ENCODE peak calls at places on chromosomes 7 and 10, in nine cellular contexts. C, E, P, Y, J, X, A, N and F are unnamed samples.

GRCh38 chr7:77216233-77216632 is 16.6 kb upstream of the FGL2 start:
- DNase-seq in C (no peak), E (no peak), P (no peak), Y (no peak), J (no peak), X (no peak), A (no peak), N (no peak), F (no peak)

GRCh38 chr10:111578076-111578475 is 501.2 kb downstream of the ADRA2A start:
- DNase-seq in C (no peak), E (no peak), P (no peak), Y (no peak), J (no peak), X (no peak), A (no peak), N (no peak), F (no peak)

GRCh38 chr7:78398081-78398480 is 599.5 kb downstream of the PHTF2 start:
- DNase-seq in C (no peak), E (no peak), P (no peak), Y (no peak), J (no peak), X (no peak), A (no peak), N (no peak), F (no peak)

GRCh38 chr10:89699581-89700064 is 1.8 kb upstream of the KIF20B start:
- DNase-seq in C (no peak), E (no peak), P (no peak), Y (no peak), J (no peak), X (no peak), A (no peak), N (no peak), F (no peak)

GRCh38 chr10:85548038-85548437 is 818.6 kb downstream of the GRID1 start:
- DNase-seq in C (peak; percentile 10), E (no peak), P (peak; percentile 32), Y (no peak), J (peak; percentile 32), X (peak; percentile 9), A (peak; percentile 35), N (no peak), F (no peak)

GRCh38 chr7:137337902-137338301 is 5.6 kb downstream of the PTN start:
- DNase-seq in C (peak; percentile 85), E (no peak), P (no peak), Y (no peak), J (no peak), X (no peak), A (no peak), N (no peak), F (no peak)

GRCh38 chr7:42237891-42238531 is 1.0 kb upstream of the GLI3 start:
- DNase-seq in C (peak; percentile 85), E (no peak), P (peak; percentile 53), Y (no peak), J (peak; percentile 49), X (peak; percentile 65), A (peak; percentile 81), N (peak; percentile 95), F (peak; percentile 89)

GRCh38 chr7:157977717-157978470 is 609.7 kb downstream of the PTPRN2 start:
- DNase-seq in C (no peak), E (peak; percentile 58), P (no peak), Y (no peak), J (no peak), X (no peak), A (no peak), N (no peak), F (no peak)

GRCh38 chr10:29499993-29500537 is 134.7 kb downstream of the SVIL start:
- DNase-seq in C (no peak), E (no peak), P (no peak), Y (no peak), J (no peak), X (no peak), A (no peak), N (no peak), F (no peak)

GRCh38 chr7:47403341-47403866 is 178.5 kb downstream of the TNS3 start:
- DNase-seq in C (no peak), E (no peak), P (no peak), Y (no peak), J (no peak), X (no peak), A (no peak), N (peak; percentile 24), F (no peak)

GRCh38 chr10:58545427-58545826 is 32.8 kb downstream of the BICC1 start:
- DNase-seq in C (no peak), E (no peak), P (no peak), Y (no peak), J (no peak), X (no peak), A (no peak), N (no peak), F (no peak)

GRCh38 chr10:102267748-102268147 is 22.4 kb downstream of the GBF1 start:
- DNase-seq in C (no peak), E (no peak), P (no peak), Y (no peak), J (no peak), X (no peak), A (no peak), N (no peak), F (no peak)

GRCh38 chr7:151174246-151175046 is 7.0 kb upstream of the GBX1 start:
- DNase-seq in C (peak; percentile 83), E (peak; percentile 75), P (no peak), Y (no peak), J (no peak), X (peak; percentile 36), A (no peak), N (no peak), F (no peak)

GRCh38 chr10:43199684-43200537 is 61.7 kb downstream of the CSGALNACT2 start:
- DNase-seq in C (no peak), E (peak; percentile 73), P (no peak), Y (no peak), J (no peak), X (no peak), A (peak; percentile 13), N (peak; percentile 50), F (no peak)

GRCh38 chr7:50632561-50633413 is 67.6 kb upstream of the DDC start:
- DNase-seq in C (peak; percentile 91), E (no peak), P (no peak), Y (peak; percentile 21), J (peak; percentile 59), X (peak; percentile 71), A (no peak), N (no peak), F (no peak)

GRCh38 chr10:68871105-68871711 is 29.9 kb upstream of the DDX50 start:
- DNase-seq in C (peak; percentile 65), E (no peak), P (no peak), Y (no peak), J (no peak), X (no peak), A (no peak), N (no peak), F (no peak)

GRCh38 chr10:83991986-83992753 is 147.1 kb upstream of the GHITM start:
- DNase-seq in C (peak; percentile 91), E (no peak), P (no peak), Y (peak; percentile 17), J (peak; percentile 26), X (peak; percentile 30), A (no peak), N (no peak), F (no peak)

GRCh38 chr7:139490130-139490529 is 6.7 kb upstream of the KLRG2 start:
- DNase-seq in C (no peak), E (no peak), P (peak; percentile 58), Y (no peak), J (peak; percentile 13), X (no peak), A (peak; percentile 71), N (no peak), F (no peak)

GRCh38 chr7:37079420-37079819 is 355.1 kb upstream of the AOAH start:
- DNase-seq in C (no peak), E (no peak), P (no peak), Y (no peak), J (no peak), X (no peak), A (no peak), N (no peak), F (no peak)

GRCh38 chr7:37071124-37071523 is 346.8 kb upstream of the AOAH start:
- DNase-seq in C (no peak), E (no peak), P (no peak), Y (no peak), J (no peak), X (no peak), A (no peak), N (no peak), F (no peak)

GRCh38 chr7:37081436-37081835 is 357.1 kb upstream of the AOAH start:
- DNase-seq in C (no peak), E (no peak), P (no peak), Y (no peak), J (peak; percentile 41), X (peak; percentile 54), A (no peak), N (no peak), F (no peak)

GRCh38 chr7:37074370-37074769 is 350.1 kb upstream of the AOAH start:
- DNase-seq in C (no peak), E (no peak), P (no peak), Y (no peak), J (no peak), X (no peak), A (no peak), N (no peak), F (no peak)

GRCh38 chr7:37076668-37077067 is 352.4 kb upstream of the AOAH start:
- DNase-seq in C (no peak), E (no peak), P (no peak), Y (no peak), J (no peak), X (no peak), A (no peak), N (no peak), F (no peak)
- TF ChIP-seq POLR2AphosphoS5 in C (no peak), E (no peak), P (no peak), Y (no peak), J (no peak), X (no peak), A (no peak), N (no peak), F (no peak)

GRCh38 chr7:40986351-40986873 is 716.5 kb downstream of the INHBA start:
- DNase-seq in C (no peak), E (no peak), P (no peak), Y (no peak), J (no peak), X (no peak), A (no peak), N (no peak), F (no peak)
- H3K4me3 ChIP-seq in C (no peak overlapping the region), E (no peak overlapping the region), P (no peak overlapping the region), Y (no peak overlapping the region), J (no peak overlapping the region), X (no peak overlapping the region), A (no peak overlapping the region), N (no peak overlapping the region), F (no peak overlapping the region)

GRCh38 chr7:107128748-107129147 is 40.1 kb upstream of the HBP1 start:
- DNase-seq in C (no peak), E (no peak), P (no peak), Y (no peak), J (no peak), X (no peak), A (no peak), N (no peak), F (no peak)
- TF ChIP-seq POLR2AphosphoS5 in C (no peak), E (no peak), P (no peak), Y (no peak), J (no peak), X (no peak), A (no peak), N (no peak), F (no peak)

GRCh38 chr10:59907537-59907917 is 1.2 kb upstream of the CCDC6 start:
- DNase-seq in C (no peak), E (no peak), P (no peak), Y (no peak), J (no peak), X (peak; percentile 5), A (no peak), N (no peak), F (no peak)
- H3K4me3 ChIP-seq in C (peak overlapping the region; percentile 77), E (peak overlapping the region; percentile 92), P (peak overlapping the region; percentile 94), Y (peak overlapping the region; percentile 98), J (no peak overlapping the region), X (no peak overlapping the region), A (peak overlapping the region; percentile 98), N (peak overlapping the region; percentile 79), F (peak overlapping the region; percentile 99)